ENCODE peak calls at places on chromosomes 7 and 10, in five cellular contexts. N, I, O, M and Z are unnamed samples.
A peak's percentile ranks its signal among the peaks of the same experiment; 100 is the strongest.

GRCh38 chr10:12636585-12636984 is 287.2 kb downstream of the CAMK1D start:
- DNase-seq in I (no peak), M (no peak), O (no peak), N (no peak), Z (no peak)

GRCh38 chr7:137741443-137741842 is 105.3 kb downstream of the DGKI start:
- DNase-seq in M (no peak), O (no peak), N (no peak), I (no peak), Z (no peak)

GRCh38 chr7:37052673-37053072 is 328.4 kb upstream of the AOAH start:
- DNase-seq in N (peak; percentile 4), I (peak; percentile 68), M (no peak), O (peak; percentile 36), Z (no peak)

GRCh38 chr10:44036425-44036824 is 348.5 kb downstream of the CXCL12 start:
- DNase-seq in N (no peak), M (no peak), I (no peak), O (no peak), Z (no peak)

GRCh38 chr10:24974978-24975377 is 22.6 kb upstream of the PRTFDC1 start:
- DNase-seq in O (no peak), I (no peak), M (peak; percentile 86), N (no peak), Z (no peak)

GRCh38 chr10:130772676-130773075 is 538.8 kb downstream of the TCERG1L start:
- DNase-seq in M (no peak), O (no peak), I (no peak), N (no peak), Z (no peak)

GRCh38 chr7:131532570-131533091 is 23.8 kb downstream of the PODXL start:
- DNase-seq in O (no peak), N (no peak), M (no peak), I (no peak), Z (no peak)

GRCh38 chr7:43642897-43643630 is 60.2 kb downstream of the STK17A start:
- DNase-seq in O (no peak), M (no peak), N (no peak), I (no peak), Z (no peak)

GRCh38 chr10:72847681-72848080 is 45.9 kb upstream of the OIT3 start:
- DNase-seq in N (no peak), I (no peak), M (no peak), O (peak; percentile 52), Z (no peak)

GRCh38 chr10:77431209-77431611 is 206.4 kb downstream of the KCNMA1 start:
- DNase-seq in I (no peak), M (no peak), O (no peak), N (no peak), Z (no peak)

GRCh38 chr10:411597-411996 is 276.3 kb downstream of the ZMYND11 start:
- DNase-seq in O (no peak), M (no peak), N (no peak), I (no peak), Z (no peak)

GRCh38 chr10:109968954-109969644 is 38.7 kb upstream of the ADD3 start:
- DNase-seq in I (no peak), O (no peak), N (no peak), M (no peak), Z (no peak)

GRCh38 chr7:153808117-153808516 is 244.1 kb upstream of the DPP6 start:
- DNase-seq in M (no peak), I (no peak), N (no peak), O (no peak), Z (no peak)

GRCh38 chr7:133315332-133316040 is 62.6 kb downstream of the EXOC4 start:
- DNase-seq in M (peak; percentile 40), O (no peak), I (no peak), N (no peak), Z (no peak)

GRCh38 chr10:29687411-29688160 is 52.8 kb upstream of the SVIL start:
- DNase-seq in I (peak; percentile 85), N (no peak), O (no peak), M (no peak), Z (no peak)

GRCh38 chr10:120048358-120048757 is 155.8 kb downstream of the SEC23IP start:
- DNase-seq in O (peak; percentile 77), I (no peak), M (no peak), N (no peak), Z (no peak)

GRCh38 chr10:100811752-100812750 is 66.7 kb downstream of the PAX2 start:
- DNase-seq in N (no peak), I (no peak), O (no peak), M (no peak), Z (no peak)

GRCh38 chr10:104127411-104127810 is 5.4 kb downstream of the SFR1 start:
- DNase-seq in M (no peak), N (peak; percentile 1), O (peak; percentile 6), I (peak; percentile 18), Z (no peak)

GRCh38 chr7:108004220-108005142 is 1.5 kb upstream of the LAMB1 start:
- DNase-seq in M (peak; percentile 63), N (no peak), O (peak; percentile 34), I (no peak), Z (no peak)

GRCh38 chr10:12909182-12909835 is 92.2 kb downstream of the CCDC3 start:
- DNase-seq in N (no peak), I (no peak), O (no peak), M (no peak), Z (no peak)

GRCh38 chr7:55573526-55573925 is 1.2 kb upstream of the VOPP1 start:
- DNase-seq in O (peak; percentile 23), I (no peak), N (no peak), M (no peak), Z (no peak)

GRCh38 chr7:77281780-77282478 is 82.3 kb upstream of the FGL2 start:
- DNase-seq in I (no peak), M (no peak), N (no peak), O (no peak), Z (no peak)

GRCh38 chr7:27148776-27149641 is 1.4 kb upstream of the HOXA6 start:
- DNase-seq in O (peak; percentile 69), I (no peak), N (no peak), M (no peak), Z (no peak)

GRCh38 chr10:100662067-100662466 is 83.3 kb upstream of the PAX2 start:
- DNase-seq in N (no peak), I (no peak), O (no peak), M (no peak), Z (no peak)

GRCh38 chr7:116093516-116094301 is 63.1 kb upstream of the TFEC start:
- DNase-seq in O (no peak), M (no peak), I (no peak), N (no peak), Z (no peak)

GRCh38 chr7:21948364-21948763 is 2.7 kb upstream of the CDCA7L start:
- DNase-seq in M (no peak), O (no peak), N (no peak), I (no peak), Z (no peak)